ENCODE peak calls at places on chromosomes 13 and 19, in seven cellular contexts. H is ovary, P is heart left ventricle, Q is lower leg skin, E is Peyer's patch, U is IMR-90, D is uterus. O is an unnamed sample.
A peak's percentile ranks its signal among the peaks of the same experiment; 100 is the strongest.

GRCh38 chr13:30520571-30520970 is 54.8 kb upstream of the HMGB1 start:
- DNase-seq in H (no peak), P (no peak), Q (no peak), E (no peak), U (peak; percentile 85), D (no peak), O (no peak)

GRCh38 chr13:111946214-111946613 is 120.7 kb upstream of the SOX1 start:
- DNase-seq in H (no peak), P (no peak), Q (no peak), E (no peak), U (no peak), D (no peak), O (peak; percentile 22)

GRCh38 chr13:97225533-97225932 is 3.4 kb downstream of the MBNL2 start:
- DNase-seq in H (no peak), P (no peak), Q (no peak), E (no peak), U (no peak), D (no peak), O (no peak)

GRCh38 chr13:42702726-42703125 is 78.7 kb upstream of the FAM216B start:
- DNase-seq in H (peak; percentile 21), P (no peak), Q (no peak), E (no peak), U (no peak), D (peak; percentile 50), O (no peak)

GRCh38 chr13:37026778-37027177 is 26.2 kb downstream of the EXOSC8 start:
- DNase-seq in H (no peak), P (no peak), Q (no peak), E (no peak), U (no peak), D (no peak), O (no peak)

GRCh38 chr13:66926851-66927524 is 303.1 kb downstream of the PCDH9 start:
- DNase-seq in H (no peak), P (no peak), Q (no peak), E (no peak), U (peak; percentile 37), D (no peak), O (no peak)

GRCh38 chr19:41457241-41457640 is 14.3 kb downstream of the ERICH4 start:
- DNase-seq in H (no peak), P (no peak), Q (no peak), E (no peak), U (no peak), D (no peak), O (no peak)

GRCh38 chr13:30341815-30342570 is 34.6 kb upstream of the KATNAL1 start:
- DNase-seq in H (peak; percentile 84), P (peak; percentile 84), Q (peak; percentile 88), E (no peak), U (peak; percentile 94), D (peak; percentile 90), O (peak; percentile 85)

GRCh38 chr13:42808572-42808971 is 27.2 kb downstream of the FAM216B start:
- DNase-seq in H (no peak), P (no peak), Q (no peak), E (no peak), U (peak; percentile 56), D (no peak), O (no peak)

GRCh38 chr13:45936621-45937020 is 85.1 kb upstream of the SIAH3 start:
- DNase-seq in H (no peak), P (no peak), Q (no peak), E (no peak), U (no peak), D (no peak), O (no peak)

GRCh38 chr13:78680611-78681010 is 21.7 kb upstream of the OBI1 start:
- DNase-seq in H (no peak), P (no peak), Q (no peak), E (no peak), U (no peak), D (no peak), O (no peak)

GRCh38 chr13:102978168-102978567 is 88.0 kb downstream of the SLC10A2 start:
- DNase-seq in H (no peak), P (no peak), Q (no peak), E (no peak), U (no peak), D (no peak), O (no peak)

GRCh38 chr13:20482818-20483217 is 42.8 kb downstream of the CRYL1 start:
- DNase-seq in H (no peak), P (no peak), Q (no peak), E (no peak), U (no peak), D (no peak), O (no peak)

GRCh38 chr19:48006762-48007161 is 12.3 kb downstream of the ELSPBP1 start:
- DNase-seq in H (no peak), P (no peak), Q (no peak), E (no peak), U (no peak), D (no peak), O (no peak)

GRCh38 chr19:33868821-33869412 is 72.2 kb downstream of the KCTD15 start:
- DNase-seq in H (no peak), P (peak; percentile 69), Q (peak; percentile 26), E (no peak), U (no peak), D (peak; percentile 24), O (peak; percentile 35)

GRCh38 chr13:102970542-102970941 is 95.7 kb downstream of the SLC10A2 start:
- DNase-seq in H (no peak), P (no peak), Q (no peak), E (no peak), U (no peak), D (no peak), O (no peak)

GRCh38 chr13:86684402-86684801 is 885.2 kb upstream of the SLITRK6 start:
- DNase-seq in H (no peak), P (no peak), Q (no peak), E (no peak), U (no peak), D (no peak), O (no peak)

GRCh38 chr19:35155441-35155840 is 906 bp downstream of the FXYD5 start:
- DNase-seq in H (no peak), P (peak; percentile 73), Q (no peak), E (peak; percentile 45), U (no peak), D (no peak), O (no peak)

GRCh38 chr13:36275190-36276002 is 22.2 kb downstream of the CCDC169 start:
- DNase-seq in H (peak; percentile 25), P (no peak), Q (no peak), E (no peak), U (peak; percentile 72), D (no peak), O (no peak)

GRCh38 chr13:50387124-50387581 is 371.9 kb downstream of the KCNRG start:
- DNase-seq in H (no peak), P (peak; percentile 69), Q (no peak), E (peak; percentile 49), U (peak; percentile 42), D (peak; percentile 47), O (peak; percentile 40)

GRCh38 chr13:109485136-109485794 is 301.1 kb downstream of the IRS2 start:
- DNase-seq in H (no peak), P (no peak), Q (no peak), E (no peak), U (no peak), D (no peak), O (no peak)

GRCh38 chr19:17328517-17329060 is 6.1 kb downstream of the ANO8 start:
- DNase-seq in H (no peak), P (no peak), Q (no peak), E (peak; percentile 39), U (no peak), D (no peak), O (no peak)
- H3K4me3 ChIP-seq in H (peak overlapping the region; percentile 40), P (no peak overlapping the region), Q (peak overlapping the region; percentile 18), E (peak overlapping the region; percentile 67), U (no peak overlapping the region), D (peak overlapping the region; percentile 25), O (peak overlapping the region; percentile 50)

GRCh38 chr19:23403024-23403423 is 7.8 kb upstream of the ZNF91 start:
- DNase-seq in H (no peak), P (no peak), Q (no peak), E (no peak), U (no peak), D (no peak), O (no peak)

GRCh38 chr19:23402388-23402787 is 7.1 kb upstream of the ZNF91 start:
- DNase-seq in H (no peak), P (no peak), Q (no peak), E (no peak), U (no peak), D (no peak), O (no peak)

GRCh38 chr19:23401086-23401485 is 5.8 kb upstream of the ZNF91 start:
- DNase-seq in H (no peak), P (no peak), Q (no peak), E (no peak), U (no peak), D (no peak), O (no peak)

GRCh38 chr19:23404676-23405075 is 9.4 kb upstream of the ZNF91 start:
- DNase-seq in H (no peak), P (no peak), Q (no peak), E (no peak), U (no peak), D (no peak), O (no peak)

GRCh38 chr19:23403581-23404324 is 8.5 kb upstream of the ZNF91 start:
- DNase-seq in H (no peak), P (no peak), Q (no peak), E (no peak), U (no peak), D (no peak), O (no peak)
- TF ChIP-seq CTCF in H (no peak), P (no peak), Q (no peak), E (peak; percentile 90), U (no peak), D (no peak), O (no peak)

GRCh38 chr13:113205428-113205931 is 3.0 kb downstream of the PCID2 start:
- DNase-seq in H (no peak), P (no peak), Q (no peak), E (no peak), U (peak; percentile 65), D (no peak), O (no peak)

GRCh38 chr13:113207890-113208423 is 512 bp downstream of the PCID2 start:
- DNase-seq in H (no peak), P (no peak), Q (no peak), E (no peak), U (peak; percentile 59), D (no peak), O (no peak)

GRCh38 chr13:113204378-113204734 is 4.1 kb downstream of the PCID2 start:
- DNase-seq in H (no peak), P (peak; percentile 62), Q (no peak), E (no peak), U (no peak), D (no peak), O (no peak)

GRCh38 chr13:113202912-113203311 is 5.6 kb downstream of the PCID2 start:
- DNase-seq in H (no peak), P (peak; percentile 16), Q (no peak), E (no peak), U (no peak), D (no peak), O (no peak)

GRCh38 chr13:113203507-113204377 is 4.7 kb downstream of the PCID2 start:
- DNase-seq in H (no peak), P (peak; percentile 79), Q (no peak), E (no peak), U (no peak), D (no peak), O (no peak)
- TF ChIP-seq POLR2A in H (no peak), P (no peak), Q (no peak), E (no peak), U (no peak), D (no peak), O (no peak)

DNA sequence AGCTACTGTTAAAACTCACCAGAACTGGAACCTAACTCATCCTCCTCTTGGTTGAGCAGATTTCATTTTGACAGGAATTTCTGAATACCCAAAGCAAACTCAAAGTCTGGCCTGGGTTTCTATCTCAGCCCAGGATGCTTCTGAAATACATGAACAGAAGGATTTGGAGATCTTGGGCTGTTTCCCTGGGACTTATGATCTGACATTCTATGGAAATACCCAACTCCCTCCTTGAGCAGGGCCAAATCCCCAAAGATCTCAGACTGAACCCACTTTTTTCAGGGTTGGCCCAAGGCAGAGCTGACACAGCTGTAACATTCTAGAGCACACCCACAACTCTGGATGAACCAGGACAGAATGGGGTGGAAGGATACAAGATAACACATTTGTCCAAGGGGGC is 1.1 kb upstream of the ITM2B start:
- DNase-seq in H (no peak), P (no peak), Q (no peak), E (no peak), U (no peak), D (no peak), O (no peak)
- H3K4me3 ChIP-seq in H (no peak overlapping the region), P (no peak overlapping the region), Q (no peak overlapping the region), E (no peak overlapping the region), U (no peak overlapping the region), D (no peak overlapping the region), O (no peak overlapping the region)